ENCODE peak calls at places on chromosomes 11 and 22, in ten cellular contexts. P, R, N, C, W, M, V, S, H and Z are unnamed samples.

GRCh38 chr11:30960387-30960992 is 374.3 kb upstream of the MPPED2 start:
- DNase-seq in W (no peak), S (no peak), C (peak; percentile 62), H (no peak), M (no peak), V (no peak), R (peak; percentile 84), N (no peak), P (no peak), Z (no peak)

GRCh38 chr11:30596832-30597231 is 10.7 kb upstream of the MPPED2 start:
- DNase-seq in P (no peak), V (no peak), R (no peak), W (no peak), M (no peak), S (no peak), N (no peak), C (no peak), H (no peak), Z (no peak)

GRCh38 chr11:70913715-70914231 is 338.6 kb downstream of the SHANK2 start:
- DNase-seq in H (no peak), R (no peak), V (peak; percentile 69), P (no peak), N (peak; percentile 54), W (no peak), M (peak; percentile 40), S (no peak), C (no peak), Z (no peak)

GRCh38 chr22:49091917-49092545 is 735.6 kb downstream of the BRD1 start:
- DNase-seq in M (no peak), R (no peak), P (no peak), H (no peak), V (no peak), N (no peak), W (no peak), S (no peak), C (no peak), Z (no peak)

GRCh38 chr11:28697920-28698827 is 590.0 kb downstream of the METTL15 start:
- DNase-seq in C (peak; percentile 39), W (peak; percentile 86), S (peak; percentile 27), V (peak; percentile 50), H (no peak), M (peak; percentile 62), N (peak; percentile 93), P (peak; percentile 75), R (peak; percentile 71), Z (peak; percentile 54)

GRCh38 chr11:15912291-15912690 is 444.1 kb downstream of the SOX6 start:
- DNase-seq in C (no peak), W (peak; percentile 42), N (no peak), S (no peak), H (no peak), V (no peak), R (no peak), P (no peak), M (no peak), Z (no peak)

GRCh38 chr11:61293869-61294716 is 1.0 kb downstream of the VWCE start:
- DNase-seq in R (peak; percentile 76), N (peak; percentile 74), M (peak; percentile 37), S (peak; percentile 29), P (peak; percentile 26), C (no peak), V (no peak), W (peak; percentile 90), H (no peak), Z (peak; percentile 17)

GRCh38 chr22:24402460-24403192 is 24.8 kb upstream of the ADORA2A start:
- DNase-seq in H (peak; percentile 60), P (no peak), C (peak; percentile 82), W (peak; percentile 92), V (peak; percentile 95), M (peak; percentile 75), R (peak; percentile 91), S (peak; percentile 60), N (no peak), Z (no peak)

GRCh38 chr11:103317118-103317517 is 207.9 kb downstream of the DYNC2H1 start:
- DNase-seq in W (no peak), H (no peak), P (no peak), C (no peak), S (no peak), N (no peak), V (no peak), M (no peak), R (peak; percentile 15), Z (no peak)

GRCh38 chr22:19687561-19688300 is 26.6 kb upstream of the SEPTIN5 start:
- DNase-seq in W (no peak), N (peak; percentile 36), S (no peak), H (no peak), V (no peak), P (no peak), R (no peak), C (no peak), M (no peak), Z (no peak)

GRCh38 chr11:35747638-35748037 is 85.1 kb downstream of the TRIM44 start:
- DNase-seq in H (no peak), P (no peak), S (no peak), C (no peak), M (no peak), V (no peak), W (no peak), N (no peak), R (no peak), Z (no peak)

GRCh38 chr22:28909375-28909774 is 26.0 kb downstream of the ZNRF3 start:
- DNase-seq in N (no peak), W (peak; percentile 49), M (no peak), V (no peak), H (no peak), R (peak; percentile 54), C (no peak), S (no peak), P (no peak), Z (no peak)

GRCh38 chr22:33579448-33580093 is 340.7 kb downstream of the LARGE1 start:
- DNase-seq in C (peak; percentile 29), P (peak; percentile 85), V (peak; percentile 81), R (peak; percentile 56), W (peak; percentile 82), N (peak; percentile 94), H (no peak), M (peak; percentile 68), S (peak; percentile 25), Z (peak; percentile 29)

GRCh38 chr11:16604784-16605439 is 133.5 kb upstream of the C11orf58 start:
- DNase-seq in W (peak; percentile 87), M (peak; percentile 54), R (no peak), C (no peak), N (peak; percentile 80), H (no peak), P (peak; percentile 55), V (peak; percentile 41), S (no peak), Z (no peak)

GRCh38 chr22:18022851-18023250 is 1.5 kb downstream of the MICAL3 start:
- DNase-seq in M (no peak), N (no peak), S (no peak), V (no peak), H (no peak), R (no peak), C (no peak), W (no peak), P (no peak), Z (no peak)

GRCh38 chr22:37508431-37508963 is 10.7 kb downstream of the CARD10 start:
- DNase-seq in R (no peak), S (no peak), N (no peak), W (no peak), H (no peak), P (no peak), C (no peak), M (no peak), V (no peak), Z (no peak)

GRCh38 chr22:31753005-31753633 is 700 bp upstream of the DEPDC5 start:
- DNase-seq in P (peak; percentile 76), S (no peak), R (peak; percentile 15), W (peak; percentile 87), M (peak; percentile 31), V (peak; percentile 49), C (no peak), N (peak; percentile 94), H (no peak), Z (peak; percentile 61)

DNA sequence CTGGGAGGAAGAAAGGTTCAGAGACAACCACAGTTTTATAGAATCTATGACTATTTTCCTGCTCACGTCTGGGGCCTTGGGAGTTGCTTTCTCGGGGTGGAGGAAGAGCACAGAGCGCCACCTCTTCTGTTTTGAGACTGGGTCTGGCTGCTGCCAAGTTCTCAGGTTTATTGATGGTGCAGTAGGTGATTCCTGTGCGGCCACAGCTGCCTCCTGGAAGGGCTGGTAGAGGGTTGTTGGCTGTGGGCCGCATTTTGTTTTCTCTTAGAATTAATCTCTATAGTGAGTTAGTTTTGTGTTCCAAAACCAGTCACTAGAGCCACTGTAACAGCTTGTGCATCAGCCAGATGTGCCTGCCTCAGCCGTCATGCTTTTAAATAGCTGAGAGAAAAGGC is 12.9 kb downstream of the TBC1D22A start:
- DNase-seq in M (no peak), H (no peak), V (no peak), W (no peak), R (no peak), P (no peak), S (no peak), N (no peak), C (no peak), Z (no peak)
- TF ChIP-seq CTCF in M (no peak), H (no peak), V (no peak), W (no peak), R (no peak), P (no peak), S (no peak), N (no peak), C (no peak), Z (no peak)

DNA sequence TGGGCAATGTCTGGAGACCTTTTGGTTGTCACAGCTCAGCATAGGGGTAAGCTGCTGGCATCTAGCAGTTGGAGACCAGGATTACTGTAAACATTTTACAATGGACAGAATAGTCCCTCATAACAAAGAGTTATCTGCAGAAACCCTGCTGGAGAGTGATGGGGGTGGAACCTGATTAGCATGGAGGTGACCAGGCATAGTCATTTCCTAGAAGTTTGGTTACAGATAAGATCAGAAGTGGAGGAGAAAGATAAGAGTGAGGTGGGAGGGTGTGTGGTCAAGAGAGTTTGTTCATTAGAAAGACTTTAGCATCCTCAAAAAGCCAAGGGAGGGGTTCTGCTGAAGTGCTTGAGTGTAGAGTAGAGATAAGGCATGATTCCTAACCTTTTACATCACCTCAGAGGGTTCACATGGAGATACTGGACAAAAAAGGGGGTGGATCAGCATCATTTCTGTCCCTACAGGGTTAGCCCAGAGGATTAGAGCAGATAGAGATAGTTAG is 38.8 kb downstream of the PRDM11 start:
- DNase-seq in P (no peak), N (no peak), H (no peak), R (no peak), S (no peak), M (no peak), W (no peak), V (no peak), C (no peak), Z (no peak)
- TF ChIP-seq CTCF in P (no peak), N (no peak), H (no peak), R (no peak), S (no peak), M (no peak), W (no peak), V (no peak), C (no peak), Z (no peak)

GRCh38 chr11:83336993-83337392 is 50.8 kb upstream of the CCDC90B start:
- DNase-seq in H (no peak), P (no peak), M (no peak), C (no peak), N (no peak), R (no peak), S (no peak), V (no peak), W (no peak), Z (no peak)
- TF ChIP-seq CTCF in H (no peak), P (no peak), M (no peak), C (no peak), N (no peak), R (no peak), S (no peak), V (no peak), W (no peak), Z (no peak)

GRCh38 chr22:39456262-39457046 is at the start of gene MGAT3:
- DNase-seq in W (no peak), S (no peak), M (no peak), C (no peak), V (no peak), P (no peak), N (no peak), R (no peak), H (no peak), Z (no peak)
- TF ChIP-seq CTCF in W (no peak), S (no peak), M (no peak), C (no peak), V (no peak), P (no peak), N (no peak), R (no peak), H (no peak), Z (no peak)